ENCODE peak calls at places on chromosomes 5 and 9, in five cellular contexts. K, S, I, P and Z are unnamed samples.

GRCh38 chr5:37568893-37569292 is 189.8 kb downstream of the WDR70 start:
- DNase-seq in I (no peak), P (no peak), S (no peak), K (no peak), Z (no peak)

GRCh38 chr9:19409406-19410194 is 791 bp downstream of the ACER2 start:
- DNase-seq in P (no peak), I (no peak), S (peak; percentile 24), K (peak; percentile 35), Z (peak; percentile 70)

GRCh38 chr9:19689324-19690087 is 99.3 kb downstream of the SLC24A2 start:
- DNase-seq in P (no peak), K (no peak), S (no peak), I (no peak), Z (no peak)

GRCh38 chr9:122134822-122135528 is 24.6 kb downstream of the NDUFA8 start:
- DNase-seq in P (no peak), S (no peak), K (no peak), I (no peak), Z (no peak)

GRCh38 chr5:168125445-168126199 is 165.8 kb upstream of the WWC1 start:
- DNase-seq in P (no peak), S (no peak), K (no peak), I (no peak), Z (no peak)

GRCh38 chr5:171121638-171122037 is 187.4 kb upstream of the TLX3 start:
- DNase-seq in P (no peak), I (no peak), K (no peak), S (no peak), Z (peak; percentile 22)

GRCh38 chr5:6184481-6184880 is 193.9 kb downstream of the MED10 start:
- DNase-seq in I (no peak), S (no peak), K (no peak), P (no peak), Z (no peak)

GRCh38 chr9:108105885-108106284 is 616.3 kb upstream of the KLF4 start:
- DNase-seq in I (no peak), S (no peak), P (no peak), K (no peak), Z (no peak)

GRCh38 chr5:173310861-173311515 is 17.2 kb downstream of the STC2 start:
- DNase-seq in K (no peak), S (peak; percentile 79), P (no peak), I (no peak), Z (peak; percentile 70)

GRCh38 chr5:150694638-150695037 is 6.2 kb downstream of the RBM22 start:
- DNase-seq in K (no peak), I (no peak), S (no peak), P (peak; percentile 52), Z (no peak)

GRCh38 chr9:36190388-36191289 is at the start of gene CLTA:
- DNase-seq in I (peak; percentile 82), K (peak; percentile 99), P (peak; percentile 98), S (peak; percentile 94), Z (peak; percentile 99)

GRCh38 chr5:60887096-60887495 is 43.0 kb upstream of the ELOVL7 start:
- DNase-seq in P (no peak), K (no peak), S (no peak), I (no peak), Z (no peak)

GRCh38 chr5:169431386-169431785 is 130.4 kb upstream of the SLIT3 start:
- DNase-seq in I (no peak), K (no peak), P (no peak), S (no peak), Z (no peak)

GRCh38 chr5:128579669-128580068 is 41.6 kb upstream of the FBN2 start:
- DNase-seq in S (no peak), I (no peak), K (no peak), P (peak; percentile 69), Z (no peak)

GRCh38 chr5:68740204-68740910 is 353.5 kb upstream of the SLC30A5 start:
- DNase-seq in I (no peak), K (peak; percentile 31), S (no peak), P (no peak), Z (no peak)

GRCh38 chr9:36023260-36024048 is 13.3 kb upstream of the RECK start:
- DNase-seq in P (peak; percentile 55), K (peak; percentile 72), I (peak; percentile 20), S (peak; percentile 52), Z (no peak)

GRCh38 chr9:4850611-4851010 is 57.9 kb downstream of the RCL1 start:
- DNase-seq in I (no peak), K (no peak), P (no peak), S (no peak), Z (no peak)

GRCh38 chr9:109411818-109412352 is 86.2 kb downstream of the PTPN3 start:
- DNase-seq in I (no peak), S (no peak), P (peak; percentile 41), K (peak; percentile 61), Z (no peak)

GRCh38 chr5:154757647-154758406 is 2.6 kb downstream of the LARP1 start:
- DNase-seq in S (no peak), P (no peak), K (no peak), I (no peak), Z (no peak)

GRCh38 chr5:1438871-1439270 is 6.4 kb downstream of the SLC6A3 start:
- DNase-seq in S (no peak), I (no peak), P (no peak), K (no peak), Z (no peak)

GRCh38 chr5:87705876-87706275 is 293.1 kb upstream of the CCNH start:
- DNase-seq in K (no peak), S (no peak), I (no peak), P (no peak), Z (no peak)

GRCh38 chr9:36818965-36819870 is 214.8 kb downstream of the PAX5 start:
- DNase-seq in I (no peak), S (no peak), P (no peak), K (no peak), Z (peak; percentile 75)

GRCh38 chr9:35114921-35115341 is 731 bp downstream of the ATOSB start:
- DNase-seq in P (peak; percentile 47), S (peak; percentile 41), I (no peak), K (no peak), Z (peak; percentile 88)

GRCh38 chr5:66987949-66988838 is 208.4 kb downstream of the CD180 start:
- DNase-seq in I (no peak), K (peak; percentile 16), S (no peak), P (peak; percentile 21), Z (no peak)